ENCODE peak calls at places on chromosomes 13 and 19, in eight cellular contexts. E is tibial nerve, H is cardiac muscle cell, V is T follicular helper cell, B is stomach, Z is stromal cell of bone marrow, N is NCI-H526 treated with DMSO at 0.1 percent for 48 hours, I is fibroblast of the aortic adventitia. R is an unnamed sample.

GRCh38 chr13:24228852-24229458 is 68.4 kb downstream of the SPATA13 start:
- DNase-seq in I (peak; percentile 85), Z (peak; percentile 43), B (no peak), H (peak; percentile 69), N (peak; percentile 32), V (peak; percentile 15), E (peak; percentile 52), R (no peak)

GRCh38 chr19:35908977-35909683 is 1.0 kb upstream of the TYROBP start:
- DNase-seq in V (no peak), H (no peak), E (peak; percentile 73), I (no peak), B (peak; percentile 55), Z (no peak), N (no peak), R (no peak)

GRCh38 chr13:97743946-97744345 is 209.5 kb upstream of the IPO5 start:
- DNase-seq in N (no peak), I (peak; percentile 45), B (no peak), H (no peak), V (no peak), Z (no peak), E (no peak), R (no peak)

GRCh38 chr13:26468203-26468602 is 89.3 kb upstream of the WASF3 start:
- DNase-seq in Z (no peak), V (no peak), N (no peak), E (no peak), H (no peak), B (no peak), I (no peak), R (no peak)

GRCh38 chr13:31962661-31963345 is 68.8 kb upstream of the FRY start:
- DNase-seq in I (no peak), B (no peak), E (no peak), Z (no peak), H (no peak), V (no peak), N (no peak), R (no peak)

GRCh38 chr13:40648841-40649240 is 17.6 kb downstream of the FOXO1 start:
- DNase-seq in V (no peak), B (no peak), N (no peak), H (peak; percentile 36), I (no peak), E (no peak), Z (no peak), R (no peak)

GRCh38 chr13:29664591-29664990 is 69.1 kb upstream of the SLC7A1 start:
- DNase-seq in H (no peak), I (no peak), B (no peak), E (no peak), N (no peak), Z (no peak), V (no peak), R (no peak)

GRCh38 chr19:7931221-7932061 is 5.5 kb upstream of the CTXN1 start:
- DNase-seq in B (no peak), E (no peak), V (no peak), H (no peak), N (no peak), Z (no peak), I (no peak), R (no peak)

GRCh38 chr19:36265856-36266374 is 51.0 kb downstream of the ZNF146 start:
- DNase-seq in I (no peak), H (no peak), N (no peak), E (no peak), B (no peak), V (no peak), Z (no peak), R (no peak)

GRCh38 chr13:113589961-113590339 is 5.4 kb downstream of the TFDP1 start:
- DNase-seq in V (no peak), Z (no peak), I (no peak), B (peak; percentile 13), H (no peak), E (no peak), N (no peak), R (no peak)

GRCh38 chr19:18599485-18599884 is 7.1 kb downstream of the CRLF1 start:
- DNase-seq in N (no peak), B (no peak), H (no peak), E (no peak), I (no peak), V (no peak), Z (no peak), R (no peak)

GRCh38 chr13:32824671-32825070 is 191.6 kb upstream of the KL start:
- DNase-seq in I (peak; percentile 77), E (no peak), V (no peak), B (no peak), Z (peak; percentile 22), N (no peak), H (no peak), R (peak; percentile 89)

GRCh38 chr13:92547256-92547655 is 679.4 kb upstream of the GPC6 start:
- DNase-seq in I (peak; percentile 8), E (no peak), Z (no peak), V (no peak), H (no peak), N (no peak), B (no peak), R (no peak)

GRCh38 chr19:9296336-9296735 is 13.3 kb downstream of the ZNF699 start:
- DNase-seq in N (no peak), E (no peak), Z (no peak), V (no peak), I (no peak), H (no peak), B (no peak), R (peak; percentile 8)

GRCh38 chr13:83940742-83941141 is 58.5 kb upstream of the SLITRK1 start:
- DNase-seq in B (no peak), E (no peak), I (peak; percentile 44), Z (no peak), N (no peak), H (no peak), V (no peak), R (no peak)

GRCh38 chr13:39913928-39914327 is 258.5 kb downstream of the COG6 start:
- DNase-seq in V (no peak), H (no peak), B (no peak), Z (no peak), E (peak; percentile 68), I (peak; percentile 75), N (no peak), R (no peak)

GRCh38 chr13:99962242-99962641 is 9.3 kb downstream of the ZIC5 start:
- DNase-seq in B (no peak), Z (no peak), H (no peak), I (no peak), E (no peak), N (no peak), V (no peak), R (no peak)

GRCh38 chr13:44575035-44575434 is 1.1 kb downstream of the TSC22D1 start:
- DNase-seq in V (no peak), I (no peak), N (no peak), Z (no peak), H (no peak), E (no peak), B (no peak), R (no peak)

GRCh38 chr13:76965759-76966421 is 17.6 kb downstream of the ACOD1 start:
- DNase-seq in H (no peak), V (no peak), Z (peak; percentile 77), B (peak; percentile 33), N (no peak), E (peak; percentile 66), I (peak; percentile 90), R (no peak)

GRCh38 chr19:46196410-46197124 is 33.0 kb upstream of the IGFL1 start:
- DNase-seq in B (no peak), E (no peak), I (no peak), V (no peak), N (no peak), Z (no peak), H (no peak), R (no peak)

GRCh38 chr19:17606786-17607185 is 51.3 kb downstream of the COLGALT1 start:
- DNase-seq in E (no peak), B (no peak), I (no peak), Z (no peak), H (no peak), N (no peak), V (no peak), R (no peak)

GRCh38 chr19:47839411-47839810 is 17.7 kb downstream of the CRX start:
- DNase-seq in H (no peak), N (no peak), B (no peak), I (no peak), Z (no peak), V (no peak), E (no peak), R (no peak)

GRCh38 chr13:28658796-28659610 is at the start of gene POMP:
- DNase-seq in N (peak; percentile 92), V (peak; percentile 89), H (peak; percentile 93), I (peak; percentile 95), Z (peak; percentile 87), B (peak; percentile 93), E (peak; percentile 90), R (peak; percentile 93)

GRCh38 chr19:31568724-31569123 is 219.5 kb upstream of the TSHZ3 start:
- DNase-seq in E (no peak), B (no peak), N (no peak), I (no peak), V (no peak), H (no peak), Z (no peak), R (no peak)

GRCh38 chr13:114146173-114146572 is 13.8 kb upstream of the RASA3 start:
- DNase-seq in N (no peak), H (no peak), I (no peak), Z (no peak), V (no peak), B (no peak), E (no peak), R (no peak)

GRCh38 chr19:55447421-55448174 is 4.5 kb upstream of the SHISA7 start:
- DNase-seq in B (no peak), N (peak; percentile 57), V (no peak), H (no peak), E (no peak), Z (peak; percentile 5), I (peak; percentile 43), R (no peak)